ENCODE peak calls at places on chromosomes 7 and 10, in nine cellular contexts. One of them, this sample, is unnamed.

GRCh38 chr10:21502371-21502765 is 23.1 kb downstream of the SKIDA1 start:
- DNase-seq in neural crest cell: no peak
- DNase-seq in BE2C: no peak
- DNase-seq in brain microvascular endothelial cell: no peak
- DNase-seq in cardiac fibroblast: no peak
- DNase-seq in GM10248: no peak
- DNase-seq in esophagus squamous epithelium: no peak
- DNase-seq in epithelial cell of esophagus: no peak
- DNase-seq in GM23338: no peak
- DNase-seq in this sample: no peak

GRCh38 chr10:131445623-131446022 is 134.1 kb upstream of the TCERG1L start:
- DNase-seq in GM10248: no peak
- DNase-seq in BE2C: no peak
- DNase-seq in esophagus squamous epithelium: no peak
- DNase-seq in epithelial cell of esophagus: no peak
- DNase-seq in brain microvascular endothelial cell: no peak
- DNase-seq in GM23338: no peak
- DNase-seq in cardiac fibroblast: no peak
- DNase-seq in neural crest cell: no peak
- DNase-seq in this sample: peak; percentile 13

GRCh38 chr7:7311001-7311400 is 128.7 kb downstream of the C1GALT1 start:
- DNase-seq in epithelial cell of esophagus: no peak
- DNase-seq in GM10248: no peak
- DNase-seq in BE2C: no peak
- DNase-seq in brain microvascular endothelial cell: no peak
- DNase-seq in neural crest cell: no peak
- DNase-seq in GM23338: no peak
- DNase-seq in esophagus squamous epithelium: no peak
- DNase-seq in cardiac fibroblast: no peak
- DNase-seq in this sample: no peak

GRCh38 chr10:126895214-126895781 is 9.9 kb upstream of the DOCK1 start:
- DNase-seq in cardiac fibroblast: no peak
- DNase-seq in GM23338: no peak
- DNase-seq in brain microvascular endothelial cell: no peak
- DNase-seq in GM10248: no peak
- DNase-seq in BE2C: no peak
- DNase-seq in esophagus squamous epithelium: no peak
- DNase-seq in epithelial cell of esophagus: no peak
- DNase-seq in neural crest cell: no peak
- DNase-seq in this sample: no peak

GRCh38 chr7:104126411-104126841 is 81.4 kb downstream of the ORC5 start:
- DNase-seq in GM23338: peak; percentile 19
- DNase-seq in esophagus squamous epithelium: no peak
- DNase-seq in brain microvascular endothelial cell: no peak
- DNase-seq in BE2C: no peak
- DNase-seq in cardiac fibroblast: no peak
- DNase-seq in GM10248: no peak
- DNase-seq in epithelial cell of esophagus: no peak
- DNase-seq in neural crest cell: no peak
- DNase-seq in this sample: no peak

GRCh38 chr7:46610746-46611145 is 689.7 kb upstream of the IGFBP3 start:
- DNase-seq in cardiac fibroblast: no peak
- DNase-seq in GM10248: no peak
- DNase-seq in GM23338: no peak
- DNase-seq in neural crest cell: no peak
- DNase-seq in epithelial cell of esophagus: no peak
- DNase-seq in BE2C: no peak
- DNase-seq in brain microvascular endothelial cell: no peak
- DNase-seq in esophagus squamous epithelium: no peak
- DNase-seq in this sample: no peak

GRCh38 chr10:33807527-33808377 is 473.3 kb upstream of the NRP1 start:
- DNase-seq in esophagus squamous epithelium: no peak
- DNase-seq in brain microvascular endothelial cell: no peak
- DNase-seq in neural crest cell: no peak
- DNase-seq in BE2C: no peak
- DNase-seq in epithelial cell of esophagus: no peak
- DNase-seq in GM10248: no peak
- DNase-seq in GM23338: no peak
- DNase-seq in cardiac fibroblast: no peak
- DNase-seq in this sample: no peak

GRCh38 chr10:76624470-76624869 is 1013.1 kb downstream of the KCNMA1 start:
- DNase-seq in brain microvascular endothelial cell: no peak
- DNase-seq in GM10248: peak; percentile 55
- DNase-seq in cardiac fibroblast: no peak
- DNase-seq in neural crest cell: no peak
- DNase-seq in esophagus squamous epithelium: no peak
- DNase-seq in GM23338: no peak
- DNase-seq in epithelial cell of esophagus: peak; percentile 81
- DNase-seq in BE2C: no peak
- DNase-seq in this sample: no peak

GRCh38 chr7:16604054-16604453 is 41.5 kb downstream of the ANKMY2 start:
- DNase-seq in cardiac fibroblast: peak; percentile 45
- DNase-seq in GM23338: no peak
- DNase-seq in neural crest cell: no peak
- DNase-seq in GM10248: no peak
- DNase-seq in brain microvascular endothelial cell: no peak
- DNase-seq in epithelial cell of esophagus: peak; percentile 30
- DNase-seq in BE2C: no peak
- DNase-seq in esophagus squamous epithelium: no peak
- DNase-seq in this sample: no peak

GRCh38 chr7:122675011-122675410 is 23.9 kb downstream of the RNF133 start:
- DNase-seq in GM10248: no peak
- DNase-seq in BE2C: no peak
- DNase-seq in esophagus squamous epithelium: no peak
- DNase-seq in neural crest cell: no peak
- DNase-seq in cardiac fibroblast: peak; percentile 65
- DNase-seq in GM23338: no peak
- DNase-seq in brain microvascular endothelial cell: peak; percentile 40
- DNase-seq in epithelial cell of esophagus: peak; percentile 6
- DNase-seq in this sample: no peak

GRCh38 chr10:7928511-7928910 is 110.2 kb downstream of the TAF3 start:
- DNase-seq in GM23338: no peak
- DNase-seq in cardiac fibroblast: no peak
- DNase-seq in BE2C: no peak
- DNase-seq in GM10248: no peak
- DNase-seq in esophagus squamous epithelium: no peak
- DNase-seq in brain microvascular endothelial cell: no peak
- DNase-seq in neural crest cell: no peak
- DNase-seq in epithelial cell of esophagus: no peak
- DNase-seq in this sample: no peak

GRCh38 chr7:47371733-47372368 is 210.1 kb downstream of the TNS3 start:
- DNase-seq in neural crest cell: no peak
- DNase-seq in brain microvascular endothelial cell: peak; percentile 81
- DNase-seq in BE2C: peak; percentile 80
- DNase-seq in GM23338: peak; percentile 30
- DNase-seq in GM10248: no peak
- DNase-seq in esophagus squamous epithelium: no peak
- DNase-seq in epithelial cell of esophagus: peak; percentile 88
- DNase-seq in cardiac fibroblast: peak; percentile 65
- DNase-seq in this sample: no peak

DNA sequence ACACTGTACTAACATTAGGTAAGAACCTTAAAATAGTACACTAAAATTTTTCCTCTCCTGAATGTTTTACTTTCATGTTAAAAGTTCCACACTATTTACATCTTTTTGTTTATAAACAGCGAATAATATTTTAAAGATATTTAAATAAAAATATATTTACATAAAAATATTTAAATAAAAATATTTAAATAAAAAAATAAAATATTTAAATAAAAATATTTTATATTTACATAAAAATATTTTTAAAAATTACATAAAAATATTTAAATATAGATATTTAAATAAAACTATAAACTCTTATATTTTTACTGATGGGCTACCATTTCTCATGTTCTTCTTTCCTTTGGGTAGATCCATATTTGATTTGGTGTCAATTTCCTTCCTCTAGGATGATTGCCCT is 619.0 kb downstream of the ANKRD7 start:
- DNase-seq in cardiac fibroblast: no peak
- DNase-seq in esophagus squamous epithelium: no peak
- DNase-seq in GM10248: no peak
- DNase-seq in BE2C: no peak
- DNase-seq in GM23338: no peak
- DNase-seq in epithelial cell of esophagus: no peak
- DNase-seq in neural crest cell: no peak
- DNase-seq in brain microvascular endothelial cell: no peak
- DNase-seq in this sample: no peak
- TF ChIP-seq CTCF in cardiac fibroblast: no peak
- TF ChIP-seq CTCF in esophagus squamous epithelium: no peak
- TF ChIP-seq CTCF in GM10248: no peak
- TF ChIP-seq CTCF in BE2C: no peak
- TF ChIP-seq CTCF in GM23338: no peak
- TF ChIP-seq CTCF in epithelial cell of esophagus: no peak
- TF ChIP-seq CTCF in neural crest cell: no peak
- TF ChIP-seq CTCF in brain microvascular endothelial cell: no peak
- TF ChIP-seq CTCF in this sample: no peak

GRCh38 chr10:2137549-2138174 is 400.3 kb upstream of the ADARB2 start:
- DNase-seq in brain microvascular endothelial cell: no peak
- DNase-seq in GM23338: peak; percentile 77
- DNase-seq in neural crest cell: no peak
- DNase-seq in GM10248: no peak
- DNase-seq in BE2C: no peak
- DNase-seq in cardiac fibroblast: no peak
- DNase-seq in esophagus squamous epithelium: no peak
- DNase-seq in epithelial cell of esophagus: peak; percentile 76
- DNase-seq in this sample: no peak
- TF ChIP-seq CTCF in brain microvascular endothelial cell: peak; percentile 60
- TF ChIP-seq CTCF in GM23338: peak; percentile 83
- TF ChIP-seq CTCF in neural crest cell: peak; percentile 68
- TF ChIP-seq CTCF in GM10248: peak; percentile 40
- TF ChIP-seq CTCF in BE2C: peak; percentile 22
- TF ChIP-seq CTCF in cardiac fibroblast: no peak
- TF ChIP-seq CTCF in esophagus squamous epithelium: no peak
- TF ChIP-seq CTCF in epithelial cell of esophagus: peak; percentile 84
- TF ChIP-seq CTCF in this sample: peak; percentile 36

DNA sequence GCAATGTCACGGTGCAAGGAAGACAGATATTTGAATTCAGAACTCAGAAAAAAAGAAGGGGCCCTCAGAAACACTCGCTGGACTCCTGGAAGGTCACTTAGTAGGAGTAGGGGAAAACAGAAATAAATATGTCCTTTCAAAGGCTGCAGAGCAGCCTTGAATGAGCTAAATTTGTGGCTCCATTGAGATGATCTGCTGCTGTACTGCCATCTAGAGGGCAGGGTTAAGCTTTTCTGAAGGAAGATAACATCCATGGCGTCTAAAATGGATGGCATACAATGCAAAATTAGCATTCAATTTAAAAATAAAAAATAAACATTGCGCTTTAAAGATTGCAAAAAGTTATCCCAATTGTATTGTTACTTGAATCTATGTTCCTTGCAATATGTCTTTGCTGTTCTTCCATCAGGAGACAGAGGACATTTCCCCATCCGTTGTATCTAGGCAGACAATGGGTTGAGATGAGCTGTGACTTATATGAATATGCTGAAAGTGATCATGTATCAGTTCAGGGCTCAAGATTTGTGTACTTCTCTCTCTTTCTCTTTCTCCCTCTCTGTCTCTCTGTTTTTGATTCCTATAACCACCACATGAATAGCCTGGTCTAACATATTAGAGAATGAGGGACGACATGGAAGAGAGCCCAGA is 642.2 kb downstream of the SH2D4B start:
- DNase-seq in brain microvascular endothelial cell: no peak
- DNase-seq in epithelial cell of esophagus: peak; percentile 16
- DNase-seq in GM10248: peak; percentile 35
- DNase-seq in BE2C: peak; percentile 6
- DNase-seq in neural crest cell: peak; percentile 1
- DNase-seq in GM23338: peak; percentile 74
- DNase-seq in esophagus squamous epithelium: no peak
- DNase-seq in cardiac fibroblast: peak; percentile 20
- DNase-seq in this sample: no peak
- TF ChIP-seq CTCF in brain microvascular endothelial cell: peak; percentile 23
- TF ChIP-seq CTCF in epithelial cell of esophagus: peak; percentile 43
- TF ChIP-seq CTCF in GM10248: peak; percentile 64
- TF ChIP-seq CTCF in BE2C: peak; percentile 63
- TF ChIP-seq CTCF in neural crest cell: peak; percentile 66
- TF ChIP-seq CTCF in GM23338: peak; percentile 76
- TF ChIP-seq CTCF in esophagus squamous epithelium: peak; percentile 15
- TF ChIP-seq CTCF in cardiac fibroblast: peak; percentile 31
- TF ChIP-seq CTCF in this sample: no peak

GRCh38 chr7:29091722-29092121 is 54.6 kb downstream of the CPVL start:
- DNase-seq in esophagus squamous epithelium: no peak
- DNase-seq in GM23338: peak; percentile 38
- DNase-seq in brain microvascular endothelial cell: no peak
- DNase-seq in neural crest cell: no peak
- DNase-seq in GM10248: peak; percentile 81
- DNase-seq in epithelial cell of esophagus: no peak
- DNase-seq in BE2C: no peak
- DNase-seq in cardiac fibroblast: no peak
- DNase-seq in this sample: no peak
- TF ChIP-seq CTCF in esophagus squamous epithelium: no peak
- TF ChIP-seq CTCF in GM23338: peak; percentile 33
- TF ChIP-seq CTCF in brain microvascular endothelial cell: peak; percentile 7
- TF ChIP-seq CTCF in neural crest cell: peak; percentile 47
- TF ChIP-seq CTCF in GM10248: no peak
- TF ChIP-seq CTCF in epithelial cell of esophagus: peak; percentile 9
- TF ChIP-seq CTCF in BE2C: no peak
- TF ChIP-seq CTCF in cardiac fibroblast: no peak
- TF ChIP-seq CTCF in this sample: no peak